ENCODE peak calls at places on chromosomes 7 and 10, in ten cellular contexts. V is GM23338, Q is endothelial cell of umbilical vein, C is tibial nerve, H is right lobe of liver, D is cardiac muscle cell, T is pancreas, G is neuronal stem cell, Z is SJSA1, B is Peyer's patch. S is an unnamed sample. For H3K4me1, the result is how much of the 10 kb centered on the place peaks cover.

GRCh38 chr10:118585234-118585633 is 10.2 kb downstream of the PRLHR start:
- DNase-seq in V (no peak), Q (no peak), C (no peak), H (no peak), D (no peak), T (no peak), G (no peak), Z (no peak), B (no peak), S (no peak)

GRCh38 chr10:60661627-60662026 is 116.7 kb upstream of the CDK1 start:
- DNase-seq in V (peak), Q (no peak), C (no peak), H (no peak), D (no peak), T (no peak), G (no peak), Z (peak), B (no peak), S (peak)

GRCh38 chr7:11833431-11833830 is 1.4 kb upstream of the THSD7A start:
- DNase-seq in V (no peak), Q (peak), C (no peak), H (no peak), D (no peak), T (no peak), G (no peak), Z (no peak), B (no peak), S (no peak)

GRCh38 chr7:100801833-100802568 is 25.3 kb downstream of the EPHB4 start:
- DNase-seq in V (no peak), Q (peak), C (no peak), H (no peak), D (no peak), T (peak), G (no peak), Z (peak), B (no peak), S (peak)

GRCh38 chr7:84792232-84792882 is 394.5 kb downstream of the SEMA3D start:
- DNase-seq in V (no peak), Q (no peak), C (no peak), H (no peak), D (no peak), T (no peak), G (no peak), Z (no peak), B (no peak), S (no peak)

GRCh38 chr7:138610671-138611170 is 90.4 kb downstream of the SVOPL start:
- DNase-seq in V (peak), Q (no peak), C (no peak), H (peak), D (peak), T (peak), G (no peak), Z (no peak), B (no peak), S (no peak)

GRCh38 chr7:112207106-112207592 is 654 bp downstream of the ZNF277 start:
- DNase-seq in V (no peak), Q (peak), C (no peak), H (no peak), D (peak), T (no peak), G (no peak), Z (no peak), B (no peak), S (no peak)

GRCh38 chr10:103881420-103882284 is 26.3 kb upstream of the SH3PXD2A start:
- DNase-seq in V (no peak), Q (no peak), C (no peak), H (no peak), D (peak), T (no peak), G (no peak), Z (no peak), B (no peak), S (no peak)

GRCh38 chr7:18420176-18420575 is 75.4 kb upstream of the HDAC9 start:
- DNase-seq in V (no peak), Q (no peak), C (no peak), H (no peak), D (no peak), T (no peak), G (no peak), Z (no peak), B (no peak), S (no peak)

GRCh38 chr7:101373812-101374612 is 11.3 kb downstream of the COL26A1 start:
- DNase-seq in V (no peak), Q (no peak), C (no peak), H (no peak), D (no peak), T (no peak), G (no peak), Z (no peak), B (no peak), S (peak)

GRCh38 chr10:97053285-97053684 is 132.5 kb downstream of the SLIT1 start:
- DNase-seq in V (no peak), Q (no peak), C (no peak), H (no peak), D (no peak), T (no peak), G (no peak), Z (no peak), B (no peak), S (no peak)

GRCh38 chr7:112462236-112462635 is 12.0 kb downstream of the IFRD1 start:
- DNase-seq in V (no peak), Q (peak), C (no peak), H (no peak), D (no peak), T (peak), G (no peak), Z (no peak), B (no peak), S (no peak)

GRCh38 chr7:93202594-93203273 is 23.5 kb downstream of the HEPACAM2 start:
- DNase-seq in V (no peak), Q (no peak), C (no peak), H (no peak), D (no peak), T (no peak), G (no peak), Z (no peak), B (no peak), S (no peak)

GRCh38 chr7:128781126-128781525 is 5.5 kb upstream of the OPN1SW start:
- DNase-seq in V (no peak), Q (no peak), C (no peak), H (no peak), D (no peak), T (no peak), G (no peak), Z (no peak), B (no peak), S (no peak)

GRCh38 chr7:126760914-126761577 is 491.7 kb downstream of the GRM8 start:
- DNase-seq in V (no peak), Q (no peak), C (no peak), H (no peak), D (no peak), T (no peak), G (no peak), Z (no peak), B (no peak), S (no peak)

GRCh38 chr7:51139796-51140195 is 176.8 kb downstream of the COBL start:
- DNase-seq in V (no peak), Q (peak), C (no peak), H (no peak), D (no peak), T (peak), G (no peak), Z (no peak), B (no peak), S (no peak)

GRCh38 chr10:10164845-10165244 is 852.8 kb upstream of the CELF2 start:
- DNase-seq in V (no peak), Q (no peak), C (no peak), H (no peak), D (no peak), T (no peak), G (no peak), Z (no peak), B (no peak), S (no peak)

GRCh38 chr10:100999742-101000601 is at the start of gene LZTS2:
- DNase-seq in V (peak), Q (peak), C (no peak), H (no peak), D (peak), T (no peak), G (no peak), Z (peak), B (no peak), S (peak)

GRCh38 chr10:25666276-25666675 is 267.8 kb upstream of the MYO3A start:
- DNase-seq in V (no peak), Q (no peak), C (no peak), H (no peak), D (no peak), T (no peak), G (no peak), Z (no peak), B (no peak), S (no peak)

GRCh38 chr7:71775648-71776047 is 636.5 kb downstream of the CALN1 start:
- DNase-seq in V (no peak), Q (no peak), C (no peak), H (no peak), D (no peak), T (no peak), G (no peak), Z (peak), B (no peak), S (no peak)

GRCh38 chr7:106356-106755 is 86.0 kb upstream of the FAM20C start:
- DNase-seq in V (no peak), Q (no peak), C (no peak), H (no peak), D (no peak), T (no peak), G (no peak), Z (no peak), B (no peak), S (no peak)

GRCh38 chr7:131028293-131028692 is 294.3 kb upstream of the KLF14 start:
- DNase-seq in V (no peak), Q (no peak), C (no peak), H (no peak), D (no peak), T (no peak), G (no peak), Z (no peak), B (no peak), S (no peak)

GRCh38 chr7:16740996-16741395 is 12.6 kb upstream of the TSPAN13 start:
- DNase-seq in V (no peak), Q (peak), C (no peak), H (no peak), D (no peak), T (no peak), G (no peak), Z (no peak), B (no peak), S (no peak)

GRCh38 chr10:62527019-62527827 is 153.1 kb downstream of the ZNF365 start:
- DNase-seq in V (no peak), Q (no peak), C (no peak), H (no peak), D (no peak), T (no peak), G (no peak), Z (no peak), B (peak), S (peak)

GRCh38 chr7:129769866-129770808 is 158.6 kb downstream of the NRF1 start:
- DNase-seq in V (no peak), Q (no peak), C (no peak), H (no peak), D (no peak), T (no peak), G (no peak), Z (no peak), B (no peak), S (no peak)

GRCh38 chr10:43938810-43939209 is 290.1 kb upstream of the ZNF32 start:
- DNase-seq in V (no peak), Q (no peak), C (no peak), H (no peak), D (no peak), T (no peak), G (no peak), Z (no peak), B (no peak), S (no peak)

GRCh38 chr7:77980087-77980713 is 181.6 kb downstream of the PHTF2 start:
- DNase-seq in V (no peak), Q (no peak), C (no peak), H (no peak), D (no peak), T (no peak), G (no peak), Z (no peak), B (no peak), S (no peak)

GRCh38 chr7:2622869-2623697 is 8.7 kb upstream of the TTYH3 start:
- DNase-seq in V (no peak), Q (no peak), C (no peak), H (no peak), D (no peak), T (no peak), G (no peak), Z (no peak), B (no peak), S (no peak)

GRCh38 chr10:96512524-96512991 is 1.2 kb downstream of the TLL2 start:
- DNase-seq in V (peak), Q (peak), C (no peak), H (peak), D (peak), T (no peak), G (no peak), Z (no peak), B (no peak), S (peak)

GRCh38 chr10:5628798-5629788 is 37.3 kb downstream of the ASB13 start:
- DNase-seq in V (no peak), Q (peak), C (no peak), H (no peak), D (no peak), T (no peak), G (no peak), Z (peak), B (no peak), S (no peak)

GRCh38 chr7:65441010-65441409 is 67.4 kb downstream of the ZNF92 start:
- DNase-seq in V (no peak), Q (peak), C (no peak), H (no peak), D (no peak), T (no peak), G (no peak), Z (peak), B (no peak), S (no peak)

GRCh38 chr10:8136745-8137144 is 82.3 kb downstream of the GATA3 start:
- DNase-seq in V (no peak), Q (no peak), C (no peak), H (no peak), D (no peak), T (no peak), G (no peak), Z (no peak), B (no peak), S (no peak)

GRCh38 chr10:90007226-90007625 is 305.8 kb downstream of the KIF20B start:
- DNase-seq in V (no peak), Q (no peak), C (no peak), H (no peak), D (no peak), T (no peak), G (no peak), Z (no peak), B (no peak), S (no peak)

GRCh38 chr10:63481815-63482421 is 16.1 kb upstream of the JMJD1C start:
- DNase-seq in V (no peak), Q (no peak), C (no peak), H (no peak), D (no peak), T (no peak), G (no peak), Z (no peak), B (no peak), S (no peak)

GRCh38 chr7:143255564-143255963 is 7.7 kb upstream of the GSTK1 start:
- DNase-seq in V (no peak), Q (no peak), C (no peak), H (no peak), D (no peak), T (no peak), G (no peak), Z (no peak), B (no peak), S (no peak)
- H3K4me1 ChIP-seq in V (under half), Q (under half), C (under half), H (under half), D (under half), T (under half), G (under half), Z (under half), B (under half), S (under half)

DNA sequence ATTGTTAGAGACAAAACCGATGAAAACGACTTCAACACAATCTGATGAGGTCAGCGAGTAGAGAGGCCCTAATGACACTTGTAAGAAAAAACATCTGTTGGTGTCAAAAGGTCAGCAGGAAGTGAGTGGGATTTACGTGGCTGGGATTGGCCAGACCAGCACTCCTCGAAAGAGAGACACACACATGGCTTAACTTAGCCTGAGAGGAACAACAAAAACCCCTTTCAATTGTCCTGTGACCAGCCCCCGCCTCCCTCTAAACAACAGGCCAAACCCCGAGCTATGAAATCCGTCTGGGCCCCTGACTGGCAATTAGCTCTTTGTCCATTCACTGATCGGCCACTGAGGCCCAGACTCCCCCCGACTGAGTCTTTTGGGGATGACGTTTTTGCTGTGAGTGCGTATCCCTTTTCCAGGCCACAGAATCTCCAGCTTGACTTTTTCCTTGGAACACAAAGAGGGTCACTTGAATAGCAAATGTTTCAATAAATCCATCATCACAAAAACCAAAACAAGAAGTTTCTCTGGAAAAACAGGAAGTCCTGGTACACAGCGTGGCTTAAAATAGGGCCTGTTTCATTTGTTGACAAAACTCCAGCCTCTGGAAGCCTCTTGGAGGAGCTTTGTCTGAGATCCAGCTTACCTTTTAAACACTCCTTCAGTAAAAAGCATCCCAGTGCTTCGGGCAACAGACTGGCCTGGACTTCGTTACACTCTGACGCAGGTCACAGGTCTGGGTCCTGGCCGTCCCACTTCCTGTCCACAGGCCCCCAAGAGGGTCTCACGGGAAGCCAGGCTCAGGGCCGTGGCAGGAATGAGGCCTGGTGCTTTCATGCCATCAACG is 103.0 kb downstream of the CTBP2 start:
- DNase-seq in V (no peak), Q (peak), C (peak), H (no peak), D (peak), T (peak), G (peak), Z (peak), B (no peak), S (peak)
- H3K4me3 ChIP-seq in V (no peak), Q (no peak), C (no peak), H (no peak), D (no peak), T (no peak), G (no peak), Z (no peak), B (no peak), S (peak)

DNA sequence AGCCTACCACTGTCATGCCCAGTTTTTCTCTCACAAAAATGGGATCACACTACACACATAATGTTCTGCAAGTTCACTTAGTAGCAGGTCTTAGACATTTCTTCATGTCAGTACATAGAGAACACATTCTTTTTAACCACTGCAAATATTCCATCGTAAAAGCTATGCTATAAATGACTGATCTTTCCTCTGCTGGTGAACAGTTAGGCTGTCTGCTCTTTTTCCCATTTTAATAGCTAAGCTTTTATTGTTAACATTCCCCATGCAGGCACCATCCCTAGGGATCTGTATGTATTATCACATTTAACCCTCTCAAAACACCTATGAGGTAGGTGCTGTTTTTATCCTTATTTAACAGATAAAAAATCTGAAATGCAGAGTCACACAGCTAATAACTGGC is 46.2 kb upstream of the PDCD4 start:
- DNase-seq in V (no peak), Q (no peak), C (no peak), H (no peak), D (no peak), T (no peak), G (no peak), Z (no peak), B (no peak), S (no peak)
- H3K4me1 ChIP-seq in V (under half), Q (under half), C (under half), H (under half), D (half or more), T (under half), G (under half), Z (under half), B (under half), S (under half)

DNA sequence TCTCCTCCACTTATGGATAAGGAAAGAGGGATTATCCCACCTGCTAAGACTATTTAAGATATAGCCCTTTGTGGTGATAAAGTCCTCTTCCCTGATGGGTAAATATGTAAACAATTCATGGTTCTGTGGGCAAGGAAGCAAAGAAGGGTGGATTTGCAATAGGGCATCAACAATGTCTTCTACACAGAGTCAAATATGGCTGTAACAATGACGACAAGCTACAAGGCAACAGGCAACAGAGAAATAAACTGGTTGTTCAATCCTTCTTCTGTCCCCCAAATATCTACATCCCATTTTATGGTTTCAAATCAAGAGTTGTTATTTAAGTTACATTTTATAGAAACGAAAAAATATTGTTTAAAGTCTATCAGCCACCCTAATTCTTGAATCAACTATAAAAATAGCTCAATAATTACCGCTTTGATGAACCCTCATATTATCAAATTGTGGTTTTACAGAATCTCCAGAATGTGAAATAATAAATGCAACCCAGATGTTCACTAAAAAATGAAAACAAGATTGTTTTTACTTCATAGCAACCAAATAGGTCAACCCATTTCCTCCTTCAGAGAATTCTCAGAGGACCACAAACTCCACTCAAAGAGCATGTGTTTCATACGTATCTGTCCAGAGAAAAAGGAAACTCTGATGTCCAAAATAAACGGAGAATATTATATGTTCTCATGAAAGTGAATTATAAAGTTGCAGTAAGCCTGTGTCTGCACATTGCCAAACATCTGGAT is 13.8 kb downstream of the CYTH3 start:
- DNase-seq in V (no peak), Q (peak), C (no peak), H (no peak), D (no peak), T (no peak), G (no peak), Z (peak), B (no peak), S (no peak)
- H3K4me3 ChIP-seq in V (no peak), Q (no peak), C (no peak), H (no peak), D (no peak), T (no peak), G (no peak), Z (no peak), B (no peak), S (no peak)

DNA sequence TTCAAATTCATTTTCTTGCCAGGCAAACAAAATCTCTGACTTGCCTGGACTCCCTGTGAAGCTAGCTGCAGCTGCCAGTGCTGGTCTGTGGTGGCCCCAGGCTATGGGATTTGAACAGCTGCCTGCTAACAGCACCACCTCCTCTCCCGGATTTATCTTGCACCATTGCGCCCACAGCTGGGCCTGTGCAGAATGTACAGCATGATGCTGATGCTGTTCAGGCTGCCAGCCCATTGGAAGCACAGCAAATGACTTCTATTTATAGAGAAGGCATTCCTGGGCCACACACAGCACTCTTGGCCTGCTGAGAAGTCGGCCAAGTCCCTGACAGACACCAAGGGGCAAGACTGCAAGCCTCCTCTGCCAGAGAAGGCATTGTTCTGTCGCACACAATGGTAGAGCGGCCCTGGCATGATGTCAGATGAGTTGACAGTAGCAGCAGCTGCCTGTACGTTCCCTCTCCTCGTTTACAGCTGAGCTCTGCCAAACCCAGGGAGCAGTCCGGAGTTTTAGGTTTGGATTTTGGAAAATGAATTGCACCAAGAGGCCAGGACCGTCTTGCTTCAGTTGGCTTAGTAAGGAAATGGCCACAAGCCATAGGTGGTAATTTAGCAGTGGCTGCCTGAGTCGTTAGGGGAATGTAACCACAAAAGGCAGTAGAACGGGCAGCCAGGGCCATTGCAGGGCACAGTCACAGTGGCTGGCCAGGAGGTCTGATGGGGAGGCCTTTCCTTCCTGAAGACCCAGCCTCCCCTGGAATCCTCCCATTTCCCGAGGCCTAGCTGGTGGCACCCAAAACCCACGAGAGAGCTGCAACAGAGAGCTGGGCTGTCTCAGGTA is 38.5 kb downstream of the MTURN start:
- DNase-seq in V (no peak), Q (no peak), C (peak), H (no peak), D (peak), T (peak), G (no peak), Z (peak), B (no peak), S (peak)
- H3K4me1 ChIP-seq in V (under half), Q (under half), C (half or more), H (under half), D (under half), T (under half), G (under half), Z (half or more), B (under half), S (half or more)

S was measured in SJCRH30.